ENCODE peak calls at places on chromosomes 3 and 15, in four cellular contexts. J is body of pancreas, G is sigmoid colon, E is adrenal gland. D is an unnamed sample. For H3K36me3, the result is how much of the 10 kb centered on the place peaks cover.

GRCh38 chr15:39426552-39427532 is 154.0 kb upstream of the THBS1 start:
- DNase-seq in G (peak), E (peak), J (peak), D (no peak)

GRCh38 chr3:45946307-45946706 is 3.0 kb downstream of the CXCR6 start:
- DNase-seq in J (no peak), G (no peak), E (no peak), D (no peak)

GRCh38 chr15:49521802-49522201 is 98.8 kb downstream of the FGF7 start:
- DNase-seq in J (no peak), G (no peak), E (no peak), D (peak)

GRCh38 chr3:52471371-52472238 is 16.2 kb downstream of the NISCH start:
- DNase-seq in G (no peak), J (peak), E (peak), D (peak)

GRCh38 chr3:159131376-159131775 is 329.5 kb downstream of the MFSD1 start:
- DNase-seq in E (no peak), J (no peak), G (no peak), D (no peak)

GRCh38 chr3:185822957-185823279 is 1.9 kb downstream of the IGF2BP2 start:
- DNase-seq in J (no peak), G (no peak), E (no peak), D (no peak)

GRCh38 chr3:20846081-20846480 is 660.1 kb upstream of the SGO1 start:
- DNase-seq in E (no peak), J (no peak), G (no peak), D (no peak)

GRCh38 chr3:3260870-3261269 is 81.4 kb upstream of the CRBN start:
- DNase-seq in G (no peak), E (no peak), J (no peak), D (no peak)

GRCh38 chr3:23811117-23811487 is 5.3 kb downstream of the UBE2E1 start:
- DNase-seq in G (no peak), J (peak), E (no peak), D (peak)

GRCh38 chr3:127786358-127787070 is 35.8 kb downstream of the MGLL start:
- DNase-seq in G (peak), J (peak), E (peak), D (peak)

GRCh38 chr15:61712124-61712759 is 348.0 kb downstream of the VPS13C start:
- DNase-seq in G (no peak), E (no peak), J (no peak), D (no peak)

GRCh38 chr15:90558182-90558581 is 28.5 kb downstream of the CRTC3 start:
- DNase-seq in E (peak), G (peak), J (peak), D (peak)

GRCh38 chr3:175526609-175527280 is 667.6 kb downstream of the NAALADL2 start:
- DNase-seq in J (no peak), E (no peak), G (no peak), D (no peak)

GRCh38 chr3:100436951-100437350 is 35.6 kb downstream of the LNP1 start:
- DNase-seq in J (no peak), E (no peak), G (no peak), D (no peak)

GRCh38 chr3:141863497-141863896 is 12.9 kb upstream of the ATP1B3 start:
- DNase-seq in G (no peak), E (no peak), J (no peak), D (no peak)

GRCh38 chr3:157089455-157090221 is 70.3 kb downstream of the CCNL1 start:
- DNase-seq in J (peak), G (peak), E (peak), D (peak)

GRCh38 chr3:86711634-86712033 is 279.3 kb downstream of the VGLL3 start:
- DNase-seq in E (no peak), J (no peak), G (no peak), D (no peak)

GRCh38 chr3:46186856-46187700 is 21.0 kb downstream of the CCR1 start:
- DNase-seq in G (no peak), E (no peak), J (no peak), D (no peak)

GRCh38 chr15:88909956-88910831 is 3.0 kb downstream of the MFGE8 start:
- DNase-seq in G (peak), E (no peak), J (peak), D (no peak)

GRCh38 chr3:14410106-14410500 is 7.7 kb downstream of the SLC6A6 start:
- DNase-seq in J (no peak), E (no peak), G (no peak), D (no peak)
- H3K27ac ChIP-seq in J (no peak), E (peak), G (no peak), D (no peak)

DNA sequence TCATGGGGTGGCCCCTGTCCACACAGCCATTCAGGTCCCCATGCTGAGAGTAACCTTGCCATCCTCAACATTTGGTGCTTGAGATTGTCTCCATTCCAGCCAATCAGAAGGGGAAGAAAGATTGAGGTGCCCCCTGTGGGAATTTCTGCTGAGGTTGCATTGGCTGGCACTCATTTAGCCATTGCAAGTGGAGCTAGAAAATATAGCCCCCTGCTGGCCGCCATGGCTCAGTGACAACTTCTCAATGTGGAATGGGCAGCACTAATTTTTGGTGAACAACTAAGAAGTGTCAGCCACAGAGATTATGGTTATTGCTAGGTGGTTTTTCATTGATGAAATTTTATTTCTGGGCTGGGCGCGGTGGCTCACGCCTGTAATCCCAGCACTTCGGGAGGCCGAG is 22.0 kb downstream of the COL6A6 start:
- DNase-seq in G (no peak), E (peak), J (peak), D (peak)
- TF ChIP-seq CTCF in G (no peak), E (peak), J (peak), D (peak)

DNA sequence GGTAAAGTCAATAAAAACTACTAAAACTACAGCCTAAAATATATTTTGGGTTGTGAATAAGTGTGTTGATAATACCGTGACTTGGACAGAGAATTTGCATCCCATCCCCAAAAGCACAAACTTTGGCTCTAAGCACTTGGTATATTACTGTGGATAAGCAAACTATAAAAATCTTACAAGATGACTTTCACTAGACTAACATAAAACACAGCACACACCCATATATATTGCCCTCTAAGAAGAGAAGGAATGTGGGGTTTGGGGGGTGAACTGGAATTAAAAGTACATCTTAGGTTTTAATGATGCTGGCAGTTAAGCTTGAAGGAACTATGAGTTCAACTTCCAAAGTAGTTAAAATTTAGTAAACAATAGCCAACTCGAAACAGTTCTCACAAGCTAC is 28.7 kb upstream of the CSPG5 start:
- DNase-seq in J (no peak), G (no peak), E (no peak), D (no peak)
- H3K36me3 ChIP-seq in J (under half), G (under half), E (under half), D (half or more)

GRCh38 chr3:72337480-72337855 is 510.8 kb downstream of the SHQ1 start:
- DNase-seq in G (no peak), E (no peak), J (no peak), D (no peak)
- H3K27ac ChIP-seq in G (no peak), E (peak), J (no peak), D (no peak)

GRCh38 chr3:25594007-25594502 is 70.7 kb downstream of the TOP2B start:
- DNase-seq in J (no peak), E (no peak), G (no peak), D (peak)

GRCh38 chr3:25589104-25589782 is 75.5 kb downstream of the TOP2B start:
- DNase-seq in G (no peak), E (no peak), J (no peak), D (no peak)

GRCh38 chr3:25588441-25589103 is 76.1 kb downstream of the TOP2B start:
- DNase-seq in J (no peak), E (no peak), G (no peak), D (no peak)

GRCh38 chr3:25589783-25590258 is 74.9 kb downstream of the TOP2B start:
- DNase-seq in G (no peak), E (no peak), J (no peak), D (no peak)

DNA sequence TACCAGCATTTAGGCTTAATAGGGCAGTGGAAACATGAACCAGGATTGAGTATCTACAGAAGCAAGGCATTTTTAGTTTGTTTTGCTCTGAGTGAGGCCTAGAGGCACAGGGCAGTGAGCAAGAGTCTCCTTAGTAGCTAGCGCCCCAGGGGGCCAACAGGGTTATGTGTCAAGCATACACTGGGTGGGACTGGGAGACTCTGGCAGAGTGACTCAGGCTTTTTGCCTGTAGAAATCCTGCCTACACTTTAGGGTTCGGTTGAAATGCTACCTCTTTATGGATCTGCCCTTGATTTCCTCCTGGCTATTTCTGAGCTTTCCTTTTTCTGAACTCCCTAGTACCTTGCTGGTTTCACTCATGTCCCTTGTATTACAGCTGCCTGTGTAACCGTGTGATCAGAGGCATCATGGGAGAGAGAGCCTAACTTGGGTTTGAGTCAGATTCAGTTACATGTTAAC is 72.2 kb downstream of the TOP2B start:
- DNase-seq in G (peak), E (peak), J (peak), D (peak)
- TF ChIP-seq CTCF in G (no peak), E (no peak), J (no peak), D (peak)

D was measured in WERI-Rb-1.